ENCODE peak calls at places on chromosomes 16 and 17, in nine cellular contexts. One of them, this sample, is unnamed.

GRCh38 chr16:51116353-51116752 is 34.7 kb downstream of the SALL1 start:
- DNase-seq in mesothelial cell of epicardium: no peak
- DNase-seq in left ventricle myocardium inferior: no peak
- DNase-seq in IMR-90: no peak
- DNase-seq in WTC11: no peak
- DNase-seq in AG10803: no peak
- DNase-seq in A549: no peak
- DNase-seq in adrenal gland: no peak
- DNase-seq in stomach: no peak
- DNase-seq in this sample: no peak

GRCh38 chr16:51132484-51132883 is 18.6 kb downstream of the SALL1 start:
- DNase-seq in mesothelial cell of epicardium: no peak
- DNase-seq in left ventricle myocardium inferior: no peak
- DNase-seq in IMR-90: no peak
- DNase-seq in WTC11: no peak
- DNase-seq in AG10803: no peak
- DNase-seq in A549: no peak
- DNase-seq in adrenal gland: no peak
- DNase-seq in stomach: no peak
- DNase-seq in this sample: no peak

GRCh38 chr16:49858200-49859129 is 2.6 kb upstream of the ZNF423 start:
- DNase-seq in mesothelial cell of epicardium: no peak
- DNase-seq in left ventricle myocardium inferior: peak
- DNase-seq in IMR-90: no peak
- DNase-seq in WTC11: peak
- DNase-seq in AG10803: no peak
- DNase-seq in A549: peak
- DNase-seq in adrenal gland: peak
- DNase-seq in stomach: no peak
- DNase-seq in this sample: no peak

GRCh38 chr17:49497147-49498036 is 2.3 kb downstream of the NGFR start:
- DNase-seq in mesothelial cell of epicardium: peak
- DNase-seq in left ventricle myocardium inferior: peak
- DNase-seq in IMR-90: peak
- DNase-seq in WTC11: peak
- DNase-seq in AG10803: no peak
- DNase-seq in A549: peak
- DNase-seq in adrenal gland: no peak
- DNase-seq in stomach: no peak
- DNase-seq in this sample: no peak

GRCh38 chr17:79793924-79794304 is 3.0 kb downstream of the CBX8 start:
- DNase-seq in mesothelial cell of epicardium: no peak
- DNase-seq in left ventricle myocardium inferior: no peak
- DNase-seq in IMR-90: no peak
- DNase-seq in WTC11: peak
- DNase-seq in AG10803: no peak
- DNase-seq in A549: peak
- DNase-seq in adrenal gland: no peak
- DNase-seq in stomach: no peak
- DNase-seq in this sample: no peak

GRCh38 chr17:13107726-13108235 is 90.0 kb upstream of the ELAC2 start:
- DNase-seq in mesothelial cell of epicardium: no peak
- DNase-seq in left ventricle myocardium inferior: no peak
- DNase-seq in IMR-90: no peak
- DNase-seq in WTC11: no peak
- DNase-seq in AG10803: no peak
- DNase-seq in A549: no peak
- DNase-seq in adrenal gland: no peak
- DNase-seq in stomach: no peak
- DNase-seq in this sample: no peak

GRCh38 chr17:7484964-7485377 is 805 bp downstream of the POLR2A start:
- DNase-seq in mesothelial cell of epicardium: no peak
- DNase-seq in left ventricle myocardium inferior: no peak
- DNase-seq in IMR-90: no peak
- DNase-seq in WTC11: no peak
- DNase-seq in AG10803: no peak
- DNase-seq in A549: no peak
- DNase-seq in adrenal gland: no peak
- DNase-seq in stomach: no peak
- DNase-seq in this sample: no peak

GRCh38 chr16:67504190-67505021 is 21.1 kb upstream of the AGRP start:
- DNase-seq in mesothelial cell of epicardium: no peak
- DNase-seq in left ventricle myocardium inferior: peak
- DNase-seq in IMR-90: peak
- DNase-seq in WTC11: no peak
- DNase-seq in AG10803: no peak
- DNase-seq in A549: no peak
- DNase-seq in adrenal gland: peak
- DNase-seq in stomach: no peak
- DNase-seq in this sample: no peak

GRCh38 chr16:2963611-2964415 is at the start of gene KREMEN2:
- DNase-seq in mesothelial cell of epicardium: no peak
- DNase-seq in left ventricle myocardium inferior: no peak
- DNase-seq in IMR-90: no peak
- DNase-seq in WTC11: peak
- DNase-seq in AG10803: no peak
- DNase-seq in A549: peak
- DNase-seq in adrenal gland: no peak
- DNase-seq in stomach: no peak
- DNase-seq in this sample: no peak

GRCh38 chr17:31310260-31310659 is 3.6 kb downstream of the EVI2B start:
- DNase-seq in mesothelial cell of epicardium: no peak
- DNase-seq in left ventricle myocardium inferior: no peak
- DNase-seq in IMR-90: no peak
- DNase-seq in WTC11: no peak
- DNase-seq in AG10803: no peak
- DNase-seq in A549: no peak
- DNase-seq in adrenal gland: no peak
- DNase-seq in stomach: no peak
- DNase-seq in this sample: no peak
- TF ChIP-seq CTCF in mesothelial cell of epicardium: no peak
- TF ChIP-seq CTCF in left ventricle myocardium inferior: no peak
- TF ChIP-seq CTCF in IMR-90: no peak
- TF ChIP-seq CTCF in WTC11: no peak
- TF ChIP-seq CTCF in AG10803: no peak
- TF ChIP-seq CTCF in A549: no peak
- TF ChIP-seq CTCF in adrenal gland: no peak
- TF ChIP-seq CTCF in stomach: no peak
- TF ChIP-seq CTCF in this sample: no peak

GRCh38 chr16:85453-85782 is 7.4 kb downstream of the MPG start:
- DNase-seq in mesothelial cell of epicardium: no peak
- DNase-seq in left ventricle myocardium inferior: no peak
- DNase-seq in IMR-90: no peak
- DNase-seq in WTC11: no peak
- DNase-seq in AG10803: no peak
- DNase-seq in A549: no peak
- DNase-seq in adrenal gland: no peak
- DNase-seq in stomach: no peak
- DNase-seq in this sample: no peak

GRCh38 chr16:83060-83603 is 5.1 kb downstream of the MPG start:
- DNase-seq in mesothelial cell of epicardium: no peak
- DNase-seq in left ventricle myocardium inferior: no peak
- DNase-seq in IMR-90: no peak
- DNase-seq in WTC11: no peak
- DNase-seq in AG10803: no peak
- DNase-seq in A549: no peak
- DNase-seq in adrenal gland: no peak
- DNase-seq in stomach: no peak
- DNase-seq in this sample: no peak

GRCh38 chr16:85865-86264 is 7.8 kb downstream of the MPG start:
- DNase-seq in mesothelial cell of epicardium: no peak
- DNase-seq in left ventricle myocardium inferior: no peak
- DNase-seq in IMR-90: no peak
- DNase-seq in WTC11: no peak
- DNase-seq in AG10803: no peak
- DNase-seq in A549: no peak
- DNase-seq in adrenal gland: no peak
- DNase-seq in stomach: no peak
- DNase-seq in this sample: no peak

GRCh38 chr16:84718-85452 is 6.9 kb downstream of the MPG start:
- DNase-seq in mesothelial cell of epicardium: no peak
- DNase-seq in left ventricle myocardium inferior: peak
- DNase-seq in IMR-90: peak
- DNase-seq in WTC11: no peak
- DNase-seq in AG10803: peak
- DNase-seq in A549: no peak
- DNase-seq in adrenal gland: peak
- DNase-seq in stomach: peak
- DNase-seq in this sample: no peak

DNA sequence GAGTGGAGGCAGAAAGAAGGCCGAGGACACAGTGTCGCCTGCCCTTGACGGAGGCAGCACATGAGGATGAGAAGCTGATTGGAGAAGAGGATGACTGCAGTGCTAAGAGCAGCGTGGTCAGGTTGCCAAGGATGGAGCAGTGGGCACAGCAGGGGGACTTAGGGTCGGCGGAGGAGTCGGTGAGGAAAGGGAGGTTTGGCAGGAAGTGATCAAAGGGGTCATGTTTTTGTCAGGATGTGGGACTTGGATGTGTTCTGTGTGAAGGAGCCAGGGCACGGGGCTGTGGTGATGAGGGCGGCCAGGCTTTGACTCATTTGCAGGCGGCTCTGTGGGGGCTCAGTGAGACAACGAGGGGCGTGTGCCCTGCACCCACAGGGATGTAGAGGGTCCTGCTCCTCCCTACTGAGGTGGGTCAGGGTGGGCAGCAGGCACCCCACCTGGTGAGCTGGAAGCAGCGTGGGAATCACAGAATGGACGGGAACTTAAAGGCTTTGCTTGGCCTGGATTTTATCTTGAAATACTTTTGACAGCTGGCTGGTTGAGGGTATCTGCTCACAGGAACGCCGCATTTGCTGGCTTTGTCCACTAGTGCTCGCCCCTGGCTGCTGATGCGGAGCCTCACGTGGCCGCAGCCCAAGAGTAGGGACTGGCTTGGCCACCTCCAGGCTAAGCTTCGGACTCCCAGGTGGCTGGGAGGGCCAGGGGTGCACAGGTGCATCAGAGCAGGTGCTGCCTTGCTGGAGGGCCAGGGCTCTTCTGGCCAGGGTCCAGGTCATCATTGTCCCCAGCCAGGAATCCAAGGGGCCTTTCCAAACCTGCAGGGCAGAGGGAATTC is 6.0 kb downstream of the MPG start:
- DNase-seq in mesothelial cell of epicardium: no peak
- DNase-seq in left ventricle myocardium inferior: no peak
- DNase-seq in IMR-90: peak
- DNase-seq in WTC11: no peak
- DNase-seq in AG10803: no peak
- DNase-seq in A549: no peak
- DNase-seq in adrenal gland: no peak
- DNase-seq in stomach: no peak
- DNase-seq in this sample: no peak
- TF ChIP-seq CTCF in mesothelial cell of epicardium: no peak
- TF ChIP-seq CTCF in left ventricle myocardium inferior: no peak
- TF ChIP-seq CTCF in IMR-90: no peak
- TF ChIP-seq CTCF in WTC11: no peak
- TF ChIP-seq CTCF in AG10803: no peak
- TF ChIP-seq CTCF in A549: no peak
- TF ChIP-seq CTCF in adrenal gland: no peak
- TF ChIP-seq CTCF in stomach: no peak
- TF ChIP-seq CTCF in this sample: no peak

DNA sequence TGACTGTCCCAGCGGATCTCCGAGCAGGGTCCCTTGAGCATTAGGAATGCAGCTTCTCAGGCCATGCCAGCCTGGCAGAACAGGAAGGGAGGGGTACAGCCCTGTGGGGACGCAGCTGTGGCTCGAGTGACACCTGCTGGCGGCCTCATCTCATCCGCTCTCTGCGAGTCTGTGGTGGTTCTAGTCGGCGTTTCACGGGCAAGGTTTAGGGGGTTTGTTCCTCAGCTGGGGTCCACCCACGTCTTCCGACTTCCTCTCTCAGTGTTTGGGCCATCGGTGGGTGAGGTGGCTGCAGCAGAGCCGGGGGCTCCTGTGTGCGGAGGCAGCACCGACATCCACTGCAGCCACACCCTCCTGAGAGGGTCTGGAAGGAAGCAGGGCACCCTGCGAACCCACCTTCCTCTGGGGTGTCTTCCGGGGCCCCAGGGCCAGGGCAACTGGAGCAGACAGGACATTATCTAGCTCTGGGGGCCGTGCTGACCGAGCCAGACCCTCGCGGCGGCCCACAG is 33.3 kb downstream of the JPH3 start:
- DNase-seq in mesothelial cell of epicardium: no peak
- DNase-seq in left ventricle myocardium inferior: peak
- DNase-seq in IMR-90: peak
- DNase-seq in WTC11: peak
- DNase-seq in AG10803: peak
- DNase-seq in A549: peak
- DNase-seq in adrenal gland: peak
- DNase-seq in stomach: peak
- DNase-seq in this sample: no peak
- TF ChIP-seq CTCF in mesothelial cell of epicardium: peak
- TF ChIP-seq CTCF in left ventricle myocardium inferior: peak
- TF ChIP-seq CTCF in IMR-90: peak
- TF ChIP-seq CTCF in WTC11: no peak
- TF ChIP-seq CTCF in AG10803: peak
- TF ChIP-seq CTCF in A549: peak
- TF ChIP-seq CTCF in adrenal gland: peak
- TF ChIP-seq CTCF in stomach: peak
- TF ChIP-seq CTCF in this sample: no peak

DNA sequence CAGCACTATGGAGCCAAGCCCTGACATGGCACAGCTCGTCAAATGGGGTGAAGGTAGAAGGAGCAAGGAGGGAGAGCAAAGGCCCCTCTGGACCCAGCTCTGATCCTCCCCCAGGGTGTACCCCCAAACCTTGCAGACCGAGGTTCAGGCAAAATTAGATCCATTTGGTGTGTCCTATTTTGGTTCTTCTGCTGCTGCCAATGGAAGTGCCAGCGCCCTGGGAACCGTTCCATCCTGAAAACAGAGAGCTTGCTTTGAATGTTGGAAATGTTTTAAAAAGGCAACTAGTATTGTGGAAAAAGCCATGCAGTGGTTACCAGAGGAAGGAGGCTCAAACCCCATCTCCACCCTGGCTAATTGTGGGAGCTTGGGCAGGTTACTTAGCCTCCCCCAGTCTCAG is 161.2 kb upstream of the RPL38 start:
- DNase-seq in mesothelial cell of epicardium: no peak
- DNase-seq in left ventricle myocardium inferior: no peak
- DNase-seq in IMR-90: no peak
- DNase-seq in WTC11: no peak
- DNase-seq in AG10803: no peak
- DNase-seq in A549: no peak
- DNase-seq in adrenal gland: no peak
- DNase-seq in stomach: no peak
- DNase-seq in this sample: no peak
- TF ChIP-seq CTCF in mesothelial cell of epicardium: no peak
- TF ChIP-seq CTCF in left ventricle myocardium inferior: no peak
- TF ChIP-seq CTCF in IMR-90: no peak
- TF ChIP-seq CTCF in WTC11: no peak
- TF ChIP-seq CTCF in AG10803: no peak
- TF ChIP-seq CTCF in A549: no peak
- TF ChIP-seq CTCF in adrenal gland: no peak
- TF ChIP-seq CTCF in stomach: no peak
- TF ChIP-seq CTCF in this sample: no peak